ENCODE peak calls at places on chromosomes 16 and 17, in four cellular contexts. A is HepG2, V is SK-N-SH, M is K562. F is an unnamed sample.

GRCh38 chr17:50170662-50171370 is 5.0 kb downstream of the SGCA start:
- DNase-seq in V (no peak), A (no peak), M (no peak), F (no peak)

GRCh38 chr16:79613009-79613408 is 12.5 kb upstream of the MAF start:
- DNase-seq in A (no peak), M (no peak), V (no peak), F (no peak)

GRCh38 chr17:80294653-80295052 is 34.0 kb downstream of the RNF213 start:
- DNase-seq in V (no peak), M (no peak), A (no peak), F (no peak)

GRCh38 chr16:84850714-84851113 is 30.9 kb downstream of the CRISPLD2 start:
- DNase-seq in V (no peak), M (no peak), A (no peak), F (no peak)

GRCh38 chr17:76709077-76709950 is 1.5 kb downstream of the MXRA7 start:
- DNase-seq in A (peak; percentile 41), V (peak; percentile 82), M (peak; percentile 51), F (peak; percentile 99)

GRCh38 chr17:62093188-62094155 is 28.4 kb upstream of the MED13 start:
- DNase-seq in V (peak; percentile 59), A (peak; percentile 36), M (no peak), F (peak; percentile 95)

GRCh38 chr16:85656351-85657266 is 32.1 kb downstream of the GINS2 start:
- DNase-seq in A (no peak), V (no peak), M (no peak), F (no peak)

GRCh38 chr17:62966426-62967110 is 533 bp downstream of the TANC2 start:
- DNase-seq in A (no peak), M (peak; percentile 20), V (no peak), F (peak; percentile 18)

GRCh38 chr17:48175692-48176450 is 68.3 kb downstream of the SNX11 start:
- DNase-seq in M (no peak), V (no peak), A (no peak), F (peak; percentile 30)

GRCh38 chr16:63921737-63922136 is 1200.1 kb downstream of the CDH11 start:
- DNase-seq in V (no peak), A (no peak), M (no peak), F (no peak)

GRCh38 chr17:77602062-77602746 is 356.3 kb upstream of the TNRC6C start:
- DNase-seq in A (no peak), V (peak; percentile 59), M (no peak), F (peak; percentile 29)

GRCh38 chr16:2816751-2817495 is at the start of gene PRSS21:
- DNase-seq in M (peak; percentile 90), V (no peak), A (no peak), F (no peak)

GRCh38 chr16:69105501-69106361 is at the start of gene HAS3:
- DNase-seq in V (peak; percentile 90), M (peak; percentile 61), A (peak; percentile 34), F (peak; percentile 48)

GRCh38 chr17:56548661-56549060 is 44.8 kb upstream of the NOG start:
- DNase-seq in A (no peak), M (no peak), V (no peak), F (no peak)

GRCh38 chr17:45440161-45440859 is 7.6 kb upstream of the ARHGAP27 start:
- DNase-seq in M (no peak), A (peak; percentile 72), V (no peak), F (no peak)
- TF ChIP-seq MXI1 in M (no peak), A (no peak), V (no peak), F (no peak)

GRCh38 chr17:40326832-40327199 is 17.8 kb downstream of the RARA start:
- DNase-seq in M (no peak), A (no peak), V (no peak), F (no peak)
- TF ChIP-seq MXI1 in M (no peak), A (no peak), V (no peak), F (no peak)

GRCh38 chr16:55543470-55543869 is 23.0 kb upstream of the CAPNS2 start:
- DNase-seq in V (peak; percentile 16), M (no peak), A (peak; percentile 35), F (peak; percentile 41)

GRCh38 chr16:55542459-55543082 is 23.9 kb upstream of the CAPNS2 start:
- DNase-seq in A (no peak), M (no peak), V (no peak), F (peak; percentile 72)

GRCh38 chr16:55539049-55539448 is 27.4 kb upstream of the CAPNS2 start:
- DNase-seq in A (no peak), V (no peak), M (no peak), F (peak; percentile 65)

GRCh38 chr16:55539488-55539887 is 27.0 kb upstream of the CAPNS2 start:
- DNase-seq in M (no peak), V (no peak), A (no peak), F (no peak)

DNA sequence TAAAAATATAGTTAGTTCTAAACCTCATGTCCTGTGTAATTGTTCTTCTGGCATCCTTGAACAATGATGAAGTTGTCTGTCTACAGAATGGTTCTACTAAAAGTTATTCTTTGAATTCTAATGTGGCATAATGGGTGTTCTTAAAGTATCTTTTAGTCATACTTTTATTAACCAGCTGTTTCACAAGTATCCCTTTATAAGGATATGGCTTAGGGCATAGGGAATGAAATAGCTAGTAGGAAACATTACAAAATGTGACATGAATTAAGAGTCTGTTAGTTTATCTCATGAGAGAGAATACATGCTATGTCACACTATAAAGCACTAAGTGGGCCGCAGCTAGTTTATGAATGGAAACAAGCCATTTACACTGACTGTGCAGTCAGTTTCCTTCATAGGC is 26.3 kb upstream of the CAPNS2 start:
- DNase-seq in A (no peak), V (no peak), M (no peak), F (no peak)
- TF ChIP-seq MXI1 in A (no peak), V (no peak), M (no peak), F (no peak)

DNA sequence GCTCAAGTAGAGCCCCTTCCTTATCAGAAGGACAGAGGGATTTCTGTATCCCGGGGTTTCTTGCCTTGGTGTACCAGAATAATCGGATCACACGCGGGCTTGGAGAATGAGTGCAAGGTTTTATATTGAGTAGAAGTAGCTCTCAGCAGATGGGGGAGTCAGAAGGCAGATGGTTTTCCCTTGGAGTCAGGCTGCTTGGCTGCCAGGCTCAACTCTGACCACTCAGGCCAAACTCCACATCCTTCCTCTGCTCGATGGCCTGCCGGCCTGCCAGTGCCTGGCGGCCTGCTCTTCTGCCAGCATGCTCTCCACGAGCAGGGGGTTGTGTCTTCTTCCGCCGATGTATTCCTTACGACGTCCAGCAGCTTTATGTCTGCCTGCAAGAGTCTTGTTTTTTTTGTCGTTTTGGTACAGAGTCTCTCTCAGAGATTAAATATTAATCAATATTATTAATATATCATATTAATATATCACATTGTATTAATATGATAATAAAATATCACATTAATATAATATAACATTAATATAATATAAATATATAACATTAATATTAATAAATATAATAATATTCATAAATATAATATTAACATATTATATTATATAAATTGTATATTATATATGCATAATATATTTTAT is 229.2 kb upstream of the WSCD1 start:
- DNase-seq in A (no peak), V (no peak), M (no peak), F (no peak)
- TF ChIP-seq MXI1 in A (no peak), V (no peak), M (no peak), F (no peak)

F was measured in IMR-90.